ENCODE peak calls at places on chromosomes 11 and 22, in five cellular contexts. H is body of pancreas, X is Right ventricle myocardium superior, G is fibroblast of the conjunctiva, W is C1 segment of cervical spinal cord. B is an unnamed sample.

GRCh38 chr11:92941676-92942571 is 27.5 kb upstream of the MTNR1B start:
- DNase-seq in H (peak; percentile 26), X (no peak), G (peak; percentile 18), W (no peak), B (peak; percentile 8)

GRCh38 chr22:29302681-29303465 is 3.6 kb upstream of the GAS2L1 start:
- DNase-seq in H (peak; percentile 55), X (no peak), G (no peak), W (no peak), B (no peak)

GRCh38 chr22:25131198-25131887 is 68.3 kb upstream of the CRYBB3 start:
- DNase-seq in H (no peak), X (no peak), G (no peak), W (no peak), B (no peak)

GRCh38 chr11:35873721-35874120 is 70.1 kb upstream of the LDLRAD3 start:
- DNase-seq in H (peak; percentile 47), X (no peak), G (no peak), W (no peak), B (no peak)

GRCh38 chr22:44486538-44486937 is 11.5 kb downstream of the RTL6 start:
- DNase-seq in H (no peak), X (no peak), G (no peak), W (no peak), B (no peak)

GRCh38 chr11:66264893-66265292 is 3.5 kb upstream of the RAB1B start:
- DNase-seq in H (no peak), X (no peak), G (no peak), W (no peak), B (no peak)

GRCh38 chr22:45271667-45272188 is 13.0 kb upstream of the UPK3A start:
- DNase-seq in H (no peak), X (peak; percentile 81), G (no peak), W (peak; percentile 34), B (no peak)

GRCh38 chr11:133809525-133810178 is 35.7 kb downstream of the SPATA19 start:
- DNase-seq in H (no peak), X (no peak), G (no peak), W (no peak), B (no peak)

GRCh38 chr11:65637794-65638317 is at the start of gene SIPA1:
- DNase-seq in H (peak; percentile 77), X (peak; percentile 84), G (peak; percentile 66), W (peak; percentile 22), B (no peak)

GRCh38 chr22:39225591-39225990 is 19.2 kb downstream of the PDGFB start:
- DNase-seq in H (no peak), X (no peak), G (no peak), W (no peak), B (no peak)

GRCh38 chr11:81644239-81644840 is 1089.3 kb downstream of the FAM181B start:
- DNase-seq in H (no peak), X (no peak), G (peak; percentile 20), W (no peak), B (peak; percentile 22)

GRCh38 chr22:42814215-42814614 is 42.9 kb downstream of the ARFGAP3 start:
- DNase-seq in H (no peak), X (no peak), G (no peak), W (no peak), B (no peak)

GRCh38 chr22:49570032-49570848 is 257.4 kb downstream of the BRD1 start:
- DNase-seq in H (peak; percentile 6), X (no peak), G (no peak), W (no peak), B (no peak)

GRCh38 chr22:32076726-32077550 is 33.9 kb downstream of the SLC5A1 start:
- DNase-seq in H (no peak), X (no peak), G (no peak), W (no peak), B (no peak)

GRCh38 chr11:44958165-44958564 is 7.5 kb upstream of the TP53I11 start:
- DNase-seq in H (no peak), X (no peak), G (no peak), W (no peak), B (no peak)

GRCh38 chr22:42830161-42830560 is 26.9 kb downstream of the ARFGAP3 start:
- DNase-seq in H (no peak), X (no peak), G (no peak), W (no peak), B (no peak)

GRCh38 chr11:65791719-65792213 is 4.9 kb downstream of the OVOL1 start:
- DNase-seq in H (no peak), X (no peak), G (no peak), W (no peak), B (no peak)

GRCh38 chr11:33307984-33308383 is 50.8 kb downstream of the HIPK3 start:
- DNase-seq in H (no peak), X (no peak), G (no peak), W (no peak), B (no peak)

GRCh38 chr11:12449961-12450715 is 72.8 kb downstream of the PARVA start:
- DNase-seq in H (no peak), X (no peak), G (no peak), W (no peak), B (peak; percentile 80)

GRCh38 chr11:36672815-36673450 is 74.9 kb upstream of the RAG2 start:
- DNase-seq in H (no peak), X (no peak), G (peak; percentile 20), W (no peak), B (peak; percentile 47)

GRCh38 chr11:66288138-66288865 is 641 bp downstream of the YIF1A start:
- DNase-seq in H (peak; percentile 28), X (peak; percentile 65), G (no peak), W (no peak), B (no peak)

GRCh38 chr11:129148487-129148886 is 43.6 kb downstream of the ARHGAP32 start:
- DNase-seq in H (no peak), X (no peak), G (no peak), W (no peak), B (no peak)

GRCh38 chr22:45781459-45781858 is 109.8 kb downstream of the ATXN10 start:
- DNase-seq in H (no peak), X (no peak), G (no peak), W (no peak), B (no peak)

GRCh38 chr11:17408641-17409040 is 20.2 kb upstream of the KCNJ11 start:
- DNase-seq in H (no peak), X (no peak), G (no peak), W (no peak), B (no peak)

GRCh38 chr11:8025816-8026215 is 38.7 kb downstream of the EIF3F start:
- DNase-seq in H (no peak), X (no peak), G (no peak), W (no peak), B (peak; percentile 46)

GRCh38 chr11:46345131-46345597 is 2.1 kb upstream of the DGKZ start:
- DNase-seq in H (no peak), X (peak; percentile 83), G (no peak), W (no peak), B (peak; percentile 88)

GRCh38 chr11:105881027-105881426 is 141.0 kb downstream of the MSANTD4 start:
- DNase-seq in H (no peak), X (no peak), G (no peak), W (no peak), B (no peak)

GRCh38 chr11:111047376-111047775 is 198.1 kb upstream of the POU2AF2 start:
- DNase-seq in H (no peak), X (no peak), G (no peak), W (no peak), B (no peak)

B was measured in foreskin keratinocyte.